ENCODE peak calls at places on chromosomes 2 and 18, in four cellular contexts. F is CD8-positive, alpha-beta T cell; T is sigmoid colon; W is prostate gland. Z is an unnamed sample.

GRCh38 chr2:121345101-121345500 is 60.1 kb upstream of the TFCP2L1 start:
- DNase-seq in F (no peak), W (peak; percentile 52), T (peak; percentile 24), Z (no peak)

GRCh38 chr2:200168641-200169265 is 137.7 kb upstream of the SPATS2L start:
- DNase-seq in W (no peak), T (no peak), F (no peak), Z (no peak)

GRCh38 chr2:113158884-113159553 is 14.8 kb upstream of the PSD4 start:
- DNase-seq in W (peak; percentile 44), F (no peak), T (no peak), Z (no peak)

GRCh38 chr2:238493880-238494572 is 67.3 kb downstream of the ASB1 start:
- DNase-seq in T (no peak), W (no peak), F (peak; percentile 34), Z (no peak)

GRCh38 chr2:46162329-46162870 is 134.8 kb upstream of the EPAS1 start:
- DNase-seq in T (no peak), W (no peak), F (no peak), Z (no peak)

GRCh38 chr2:215141706-215142105 is 3.3 kb upstream of the ABCA12 start:
- DNase-seq in T (no peak), F (no peak), W (no peak), Z (no peak)

GRCh38 chr18:41881285-41881684 is 73.7 kb upstream of the PIK3C3 start:
- DNase-seq in T (no peak), W (no peak), F (no peak), Z (no peak)

GRCh38 chr2:144140896-144141295 is 379.0 kb downstream of the ZEB2 start:
- DNase-seq in W (no peak), T (no peak), F (no peak), Z (no peak)

GRCh38 chr2:7773362-7773973 is 856.3 kb downstream of the RNF144A start:
- DNase-seq in W (peak; percentile 51), T (no peak), F (no peak), Z (no peak)

GRCh38 chr2:46187112-46187618 is 110.0 kb upstream of the EPAS1 start:
- DNase-seq in W (peak; percentile 45), T (peak; percentile 83), F (no peak), Z (no peak)

GRCh38 chr2:6109801-6110200 is 417.6 kb downstream of the SOX11 start:
- DNase-seq in T (no peak), F (no peak), W (no peak), Z (no peak)

GRCh38 chr2:199484927-199485326 is 27.2 kb upstream of the SATB2 start:
- DNase-seq in T (no peak), F (no peak), W (no peak), Z (no peak)

GRCh38 chr18:48924621-48925601 is 25.9 kb downstream of the SMAD7 start:
- DNase-seq in W (no peak), F (no peak), T (no peak), Z (no peak)

GRCh38 chr2:101546376-101547058 is 71.6 kb upstream of the RFX8 start:
- DNase-seq in T (no peak), W (no peak), F (no peak), Z (no peak)

GRCh38 chr18:55488473-55488872 is 99.5 kb downstream of the TCF4 start:
- DNase-seq in W (no peak), T (no peak), F (no peak), Z (no peak)

GRCh38 chr18:9915291-9916066 is 1.7 kb downstream of the VAPA start:
- DNase-seq in F (no peak), T (no peak), W (no peak), Z (no peak)

GRCh38 chr2:120926463-120927165 is 190.9 kb downstream of the GLI2 start:
- DNase-seq in T (no peak), W (no peak), F (no peak), Z (no peak)

GRCh38 chr2:240629968-240630770 is 4.9 kb downstream of the GPR35 start:
- DNase-seq in W (no peak), T (peak; percentile 56), F (no peak), Z (peak; percentile 62)

GRCh38 chr2:134440336-134440909 is 186.6 kb downstream of the MGAT5 start:
- DNase-seq in F (no peak), T (no peak), W (no peak), Z (no peak)

GRCh38 chr2:202632682-202633081 is 2.1 kb upstream of the FAM117B start:
- DNase-seq in F (no peak), T (no peak), W (no peak), Z (no peak)

GRCh38 chr2:37890893-37891495 is 34.1 kb upstream of the RMDN2 start:
- DNase-seq in T (peak; percentile 83), W (peak; percentile 44), F (peak; percentile 70), Z (peak; percentile 85)

GRCh38 chr2:38668092-38668491 is 2.2 kb downstream of the GALM start:
- DNase-seq in F (no peak), T (no peak), W (no peak), Z (no peak)

GRCh38 chr2:182435754-182436153 is 8.9 kb upstream of the PDE1A start:
- DNase-seq in W (no peak), T (no peak), F (no peak), Z (no peak)

GRCh38 chr2:176491172-176491904 is 222.1 kb downstream of the MTX2 start:
- DNase-seq in F (peak; percentile 7), W (peak; percentile 8), T (peak; percentile 84), Z (no peak)

GRCh38 chr2:207632575-207633492 is 7.6 kb upstream of the METTL21A start:
- DNase-seq in F (no peak), W (no peak), T (no peak), Z (no peak)

GRCh38 chr2:38106420-38107182 is 30.6 kb upstream of the CYP1B1 start:
- DNase-seq in T (no peak), F (no peak), W (no peak), Z (no peak)

GRCh38 chr18:55096261-55097026 is 137.2 kb upstream of the CCDC68 start:
- DNase-seq in T (no peak), F (no peak), W (no peak), Z (no peak)

GRCh38 chr18:77129150-77129551 is 3.4 kb downstream of the MBP start:
- DNase-seq in F (no peak), W (no peak), T (peak; percentile 84), Z (no peak)

GRCh38 chr2:221572821-221573429 is 821 bp upstream of the EPHA4 start:
- DNase-seq in T (peak; percentile 76), F (no peak), W (peak; percentile 35), Z (peak; percentile 77)

GRCh38 chr2:176099159-176099736 is 347 bp upstream of the HOXD12 start:
- DNase-seq in W (no peak), F (peak; percentile 3), T (peak; percentile 61), Z (no peak)

GRCh38 chr2:155033652-155034051 is 335.2 kb downstream of the KCNJ3 start:
- DNase-seq in F (no peak), T (no peak), W (no peak), Z (no peak)

GRCh38 chr2:120391905-120392665 is 46.1 kb downstream of the INHBB start:
- DNase-seq in F (no peak), W (no peak), T (peak; percentile 57), Z (peak; percentile 54)

GRCh38 chr18:56407631-56408030 is 230.8 kb downstream of the TXNL1 start:
- DNase-seq in W (no peak), F (no peak), T (no peak), Z (no peak)

GRCh38 chr2:17674817-17675216 is 78.8 kb downstream of the SMC6 start:
- DNase-seq in F (no peak), T (no peak), W (no peak), Z (no peak)

GRCh38 chr2:23707096-23707495 is 219.8 kb downstream of the ATAD2B start:
- DNase-seq in F (no peak), T (no peak), W (no peak), Z (no peak)

DNA sequence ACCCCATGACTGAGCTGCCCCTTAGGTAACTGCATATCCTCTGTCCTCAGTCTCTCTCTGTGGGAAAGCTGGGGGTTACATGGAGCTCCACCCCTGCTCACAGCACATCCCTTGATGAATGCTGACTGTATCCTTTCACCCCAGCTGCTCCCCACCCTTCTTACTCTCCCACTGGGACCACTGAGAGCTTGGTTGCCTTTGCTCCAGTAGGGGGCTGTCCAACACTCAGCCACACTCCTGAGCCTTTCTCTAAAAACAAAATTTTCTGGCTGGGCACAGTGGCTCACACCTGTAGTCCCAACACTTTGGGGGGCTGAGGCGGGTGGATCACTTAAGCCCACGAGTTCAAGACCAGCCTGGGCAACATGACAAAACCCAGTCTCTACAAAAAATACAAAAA is 89.2 kb upstream of the MSH2 start:
- DNase-seq in W (no peak), F (no peak), T (no peak), Z (no peak)
- H3K27me3 ChIP-seq in W (no peaks in the 10 kb centered on the region), F (no peaks in the 10 kb centered on the region), T (no peaks in the 10 kb centered on the region), Z (no peaks in the 10 kb centered on the region)

DNA sequence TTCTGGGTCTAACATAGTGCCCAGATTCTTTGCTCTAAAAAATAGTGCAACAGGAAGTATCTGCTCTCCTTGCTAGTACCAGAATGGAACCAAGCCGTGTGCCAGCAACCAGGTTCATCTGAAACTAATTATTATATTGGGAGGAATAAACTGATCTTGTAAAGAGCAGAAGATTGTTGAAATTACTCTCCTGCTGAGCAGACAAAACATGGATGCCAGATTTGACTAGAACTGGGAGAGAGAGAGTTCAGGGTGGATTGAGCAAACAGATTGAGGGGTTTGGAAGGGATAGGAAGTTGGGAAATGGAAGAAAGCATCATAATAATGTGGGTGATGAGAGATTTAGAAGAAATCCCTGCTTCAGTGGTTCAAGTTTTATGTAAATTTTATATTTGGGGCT is 160.1 kb upstream of the RASGRP3 start:
- DNase-seq in T (no peak), F (no peak), W (no peak), Z (no peak)
- H3K4me1 ChIP-seq in T (peaks cover 11% of the 10 kb centered on the region), F (no peaks in the 10 kb centered on the region), W (no peaks in the 10 kb centered on the region), Z (peaks cover 5% of the 10 kb centered on the region)

DNA sequence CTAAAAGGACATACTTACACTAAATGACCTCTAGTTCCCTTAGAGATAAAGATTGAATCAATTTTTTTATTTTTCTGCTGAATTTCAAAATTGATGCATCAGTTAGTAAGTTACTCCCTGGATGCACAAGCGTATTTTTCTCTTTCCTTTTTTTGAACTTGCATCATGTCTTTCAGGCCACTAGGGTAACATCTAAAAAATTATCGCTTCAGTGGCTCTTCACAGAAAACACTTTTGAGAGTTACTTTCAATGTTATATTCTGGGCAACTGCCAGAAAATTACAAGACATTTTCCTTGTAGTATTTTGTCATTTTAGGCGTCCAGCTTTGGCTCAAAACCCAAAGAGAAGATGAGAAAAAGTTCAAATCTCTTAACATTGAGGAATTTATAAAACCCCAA is 59.8 kb downstream of the DSEL start:
- DNase-seq in W (no peak), T (no peak), F (no peak), Z (no peak)
- H3K27ac ChIP-seq in W (no peak overlapping the region), T (no peak overlapping the region), F (no peak overlapping the region), Z (no peak overlapping the region)

GRCh38 chr2:187297806-187298205 is 150.2 kb downstream of the CALCRL start:
- DNase-seq in W (no peak), F (no peak), T (no peak), Z (no peak)

GRCh38 chr2:187299122-187299906 is 148.7 kb downstream of the CALCRL start:
- DNase-seq in F (no peak), T (no peak), W (no peak), Z (no peak)

GRCh38 chr2:187307606-187308005 is 140.4 kb downstream of the CALCRL start:
- DNase-seq in W (no peak), T (no peak), F (no peak), Z (no peak)

GRCh38 chr2:187302146-187302545 is 145.9 kb downstream of the CALCRL start:
- DNase-seq in T (no peak), F (no peak), W (no peak), Z (no peak)

DNA sequence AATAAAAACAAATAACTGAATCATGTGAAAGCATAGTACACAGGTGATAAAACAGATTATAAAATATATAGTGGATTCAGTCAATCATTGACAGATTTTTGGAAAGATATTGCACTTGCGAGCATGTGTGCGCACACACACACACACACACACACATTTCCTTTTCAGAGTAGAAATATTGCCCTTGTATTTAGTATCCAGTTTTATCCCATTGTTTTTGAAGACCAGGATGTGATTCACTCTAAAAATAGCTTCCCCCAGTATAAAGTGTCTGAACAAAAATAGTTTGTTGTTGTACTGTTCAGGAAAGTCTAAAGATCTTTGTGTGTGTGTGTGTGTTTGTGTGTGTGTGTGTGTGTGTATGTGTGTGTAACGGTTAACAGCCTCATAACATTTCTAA is 145.4 kb downstream of the CALCRL start:
- DNase-seq in F (no peak), W (no peak), T (no peak), Z (no peak)
- H3K27me3 ChIP-seq in F (no peaks in the 10 kb centered on the region), W (no peaks in the 10 kb centered on the region), T (no peaks in the 10 kb centered on the region), Z (no peaks in the 10 kb centered on the region)